ENCODE peak calls at places on chromosomes 5 and 9, in nine cellular contexts. One of them, this sample, is unnamed.

GRCh38 chr9:117458066-117458465 is 43.2 kb upstream of the ASTN2 start:
- DNase-seq in IMR-90: no peak
- DNase-seq in naive thymus-derived CD8-positive, alpha-beta T cell: no peak
- DNase-seq in GM23248: no peak
- DNase-seq in kidney glomerular epithelial cell: no peak
- DNase-seq in body of pancreas: no peak
- DNase-seq in fibroblast of the aortic adventitia: no peak
- DNase-seq in HTR-8/SVneo: no peak
- DNase-seq in heart right ventricle: no peak
- DNase-seq in this sample: no peak

GRCh38 chr5:51397996-51398395 is 14.7 kb downstream of the ISL1 start:
- DNase-seq in HTR-8/SVneo: no peak
- DNase-seq in fibroblast of the aortic adventitia: no peak
- DNase-seq in heart right ventricle: no peak
- DNase-seq in kidney glomerular epithelial cell: no peak
- DNase-seq in body of pancreas: no peak
- DNase-seq in GM23248: no peak
- DNase-seq in naive thymus-derived CD8-positive, alpha-beta T cell: no peak
- DNase-seq in IMR-90: no peak
- DNase-seq in this sample: no peak

GRCh38 chr5:159211712-159212111 is 2.4 kb upstream of the RNF145 start:
- DNase-seq in heart right ventricle: no peak
- DNase-seq in body of pancreas: no peak
- DNase-seq in HTR-8/SVneo: no peak
- DNase-seq in IMR-90: no peak
- DNase-seq in GM23248: no peak
- DNase-seq in kidney glomerular epithelial cell: no peak
- DNase-seq in fibroblast of the aortic adventitia: no peak
- DNase-seq in naive thymus-derived CD8-positive, alpha-beta T cell: no peak
- DNase-seq in this sample: no peak

GRCh38 chr9:75265525-75265972 is 177.2 kb downstream of the OSTF1 start:
- DNase-seq in HTR-8/SVneo: peak
- DNase-seq in body of pancreas: peak
- DNase-seq in fibroblast of the aortic adventitia: peak
- DNase-seq in heart right ventricle: no peak
- DNase-seq in GM23248: peak
- DNase-seq in IMR-90: peak
- DNase-seq in kidney glomerular epithelial cell: peak
- DNase-seq in naive thymus-derived CD8-positive, alpha-beta T cell: peak
- DNase-seq in this sample: peak

GRCh38 chr9:70412678-70413426 is 1.6 kb downstream of the KLF9 start:
- DNase-seq in naive thymus-derived CD8-positive, alpha-beta T cell: peak
- DNase-seq in HTR-8/SVneo: no peak
- DNase-seq in kidney glomerular epithelial cell: peak
- DNase-seq in fibroblast of the aortic adventitia: peak
- DNase-seq in heart right ventricle: peak
- DNase-seq in body of pancreas: peak
- DNase-seq in GM23248: peak
- DNase-seq in IMR-90: peak
- DNase-seq in this sample: peak

GRCh38 chr5:57316798-57317327 is 143.0 kb downstream of the GPBP1 start:
- DNase-seq in body of pancreas: no peak
- DNase-seq in naive thymus-derived CD8-positive, alpha-beta T cell: no peak
- DNase-seq in kidney glomerular epithelial cell: peak
- DNase-seq in IMR-90: peak
- DNase-seq in GM23248: peak
- DNase-seq in HTR-8/SVneo: peak
- DNase-seq in heart right ventricle: no peak
- DNase-seq in fibroblast of the aortic adventitia: peak
- DNase-seq in this sample: no peak

GRCh38 chr5:159135896-159136531 is 36.3 kb upstream of the EBF1 start:
- DNase-seq in body of pancreas: no peak
- DNase-seq in IMR-90: peak
- DNase-seq in heart right ventricle: no peak
- DNase-seq in naive thymus-derived CD8-positive, alpha-beta T cell: no peak
- DNase-seq in GM23248: peak
- DNase-seq in kidney glomerular epithelial cell: peak
- DNase-seq in fibroblast of the aortic adventitia: peak
- DNase-seq in HTR-8/SVneo: no peak
- DNase-seq in this sample: no peak

GRCh38 chr5:10552183-10553143 is 11.4 kb upstream of the ANKRD33B start:
- DNase-seq in IMR-90: peak
- DNase-seq in body of pancreas: no peak
- DNase-seq in fibroblast of the aortic adventitia: peak
- DNase-seq in GM23248: no peak
- DNase-seq in heart right ventricle: no peak
- DNase-seq in naive thymus-derived CD8-positive, alpha-beta T cell: no peak
- DNase-seq in HTR-8/SVneo: no peak
- DNase-seq in kidney glomerular epithelial cell: peak
- DNase-seq in this sample: no peak

GRCh38 chr9:94912700-94913249 is 186.3 kb downstream of the AOPEP start:
- DNase-seq in fibroblast of the aortic adventitia: peak
- DNase-seq in HTR-8/SVneo: peak
- DNase-seq in heart right ventricle: no peak
- DNase-seq in kidney glomerular epithelial cell: peak
- DNase-seq in body of pancreas: no peak
- DNase-seq in naive thymus-derived CD8-positive, alpha-beta T cell: no peak
- DNase-seq in IMR-90: peak
- DNase-seq in GM23248: peak
- DNase-seq in this sample: no peak

GRCh38 chr5:127290946-127291763 is 559 bp downstream of the MEGF10 start:
- DNase-seq in HTR-8/SVneo: peak
- DNase-seq in body of pancreas: no peak
- DNase-seq in heart right ventricle: no peak
- DNase-seq in kidney glomerular epithelial cell: no peak
- DNase-seq in GM23248: no peak
- DNase-seq in IMR-90: no peak
- DNase-seq in naive thymus-derived CD8-positive, alpha-beta T cell: no peak
- DNase-seq in fibroblast of the aortic adventitia: no peak
- DNase-seq in this sample: no peak

GRCh38 chr5:2690293-2690692 is 61.2 kb downstream of the IRX2 start:
- DNase-seq in HTR-8/SVneo: no peak
- DNase-seq in heart right ventricle: no peak
- DNase-seq in kidney glomerular epithelial cell: no peak
- DNase-seq in fibroblast of the aortic adventitia: no peak
- DNase-seq in body of pancreas: no peak
- DNase-seq in IMR-90: no peak
- DNase-seq in naive thymus-derived CD8-positive, alpha-beta T cell: no peak
- DNase-seq in GM23248: no peak
- DNase-seq in this sample: no peak

GRCh38 chr5:52648726-52649125 is 139.0 kb upstream of the ITGA1 start:
- DNase-seq in kidney glomerular epithelial cell: no peak
- DNase-seq in heart right ventricle: no peak
- DNase-seq in fibroblast of the aortic adventitia: no peak
- DNase-seq in HTR-8/SVneo: no peak
- DNase-seq in naive thymus-derived CD8-positive, alpha-beta T cell: no peak
- DNase-seq in IMR-90: no peak
- DNase-seq in body of pancreas: no peak
- DNase-seq in GM23248: no peak
- DNase-seq in this sample: no peak

GRCh38 chr5:79973511-79973910 is 17.6 kb downstream of the MTX3 start:
- DNase-seq in IMR-90: no peak
- DNase-seq in kidney glomerular epithelial cell: no peak
- DNase-seq in heart right ventricle: no peak
- DNase-seq in GM23248: peak
- DNase-seq in fibroblast of the aortic adventitia: no peak
- DNase-seq in naive thymus-derived CD8-positive, alpha-beta T cell: no peak
- DNase-seq in HTR-8/SVneo: no peak
- DNase-seq in body of pancreas: no peak
- DNase-seq in this sample: no peak

GRCh38 chr9:16729656-16730055 is 140.8 kb downstream of the BNC2 start:
- DNase-seq in GM23248: no peak
- DNase-seq in IMR-90: peak
- DNase-seq in kidney glomerular epithelial cell: no peak
- DNase-seq in fibroblast of the aortic adventitia: no peak
- DNase-seq in naive thymus-derived CD8-positive, alpha-beta T cell: no peak
- DNase-seq in body of pancreas: no peak
- DNase-seq in heart right ventricle: no peak
- DNase-seq in HTR-8/SVneo: no peak
- DNase-seq in this sample: no peak

GRCh38 chr9:131237931-131238401 is 38.3 kb downstream of the FAM78A start:
- DNase-seq in body of pancreas: peak
- DNase-seq in HTR-8/SVneo: no peak
- DNase-seq in kidney glomerular epithelial cell: peak
- DNase-seq in heart right ventricle: peak
- DNase-seq in IMR-90: peak
- DNase-seq in naive thymus-derived CD8-positive, alpha-beta T cell: peak
- DNase-seq in GM23248: peak
- DNase-seq in fibroblast of the aortic adventitia: peak
- DNase-seq in this sample: peak

GRCh38 chr9:22279621-22280020 is 167.0 kb upstream of the DMRTA1 start:
- DNase-seq in fibroblast of the aortic adventitia: no peak
- DNase-seq in GM23248: peak
- DNase-seq in IMR-90: no peak
- DNase-seq in body of pancreas: no peak
- DNase-seq in HTR-8/SVneo: no peak
- DNase-seq in kidney glomerular epithelial cell: peak
- DNase-seq in heart right ventricle: no peak
- DNase-seq in naive thymus-derived CD8-positive, alpha-beta T cell: no peak
- DNase-seq in this sample: no peak

GRCh38 chr9:4382722-4383317 is 83.0 kb upstream of the GLIS3 start:
- DNase-seq in kidney glomerular epithelial cell: peak
- DNase-seq in body of pancreas: no peak
- DNase-seq in naive thymus-derived CD8-positive, alpha-beta T cell: peak
- DNase-seq in GM23248: peak
- DNase-seq in fibroblast of the aortic adventitia: peak
- DNase-seq in IMR-90: peak
- DNase-seq in HTR-8/SVneo: peak
- DNase-seq in heart right ventricle: no peak
- DNase-seq in this sample: no peak

GRCh38 chr5:125411163-125412050 is 665.0 kb upstream of the ZNF608 start:
- DNase-seq in body of pancreas: peak
- DNase-seq in HTR-8/SVneo: peak
- DNase-seq in IMR-90: peak
- DNase-seq in heart right ventricle: no peak
- DNase-seq in fibroblast of the aortic adventitia: peak
- DNase-seq in naive thymus-derived CD8-positive, alpha-beta T cell: no peak
- DNase-seq in kidney glomerular epithelial cell: peak
- DNase-seq in GM23248: peak
- DNase-seq in this sample: no peak

GRCh38 chr5:80408976-80409926 is 1.4 kb downstream of the ZFYVE16 start:
- DNase-seq in naive thymus-derived CD8-positive, alpha-beta T cell: no peak
- DNase-seq in heart right ventricle: no peak
- DNase-seq in body of pancreas: no peak
- DNase-seq in HTR-8/SVneo: no peak
- DNase-seq in kidney glomerular epithelial cell: no peak
- DNase-seq in IMR-90: peak
- DNase-seq in fibroblast of the aortic adventitia: peak
- DNase-seq in GM23248: peak
- DNase-seq in this sample: no peak

GRCh38 chr5:128644863-128645262 is 106.8 kb upstream of the FBN2 start:
- DNase-seq in body of pancreas: no peak
- DNase-seq in kidney glomerular epithelial cell: no peak
- DNase-seq in IMR-90: peak
- DNase-seq in HTR-8/SVneo: peak
- DNase-seq in fibroblast of the aortic adventitia: peak
- DNase-seq in naive thymus-derived CD8-positive, alpha-beta T cell: no peak
- DNase-seq in heart right ventricle: no peak
- DNase-seq in GM23248: peak
- DNase-seq in this sample: no peak